ENCODE peak calls at places on chromosomes 1 and 21, in four cellular contexts. G, A, C and T are unnamed samples. For H3K4me1, the result is how much of the 10 kb centered on the place peaks cover.

GRCh38 chr21:37383066-37383465 is 16.5 kb downstream of the DYRK1A start:
- DNase-seq in G (no peak), A (no peak), C (no peak), T (no peak)

GRCh38 chr1:234495231-234495990 is 16.4 kb upstream of the TARBP1 start:
- DNase-seq in G (no peak), A (no peak), C (no peak), T (no peak)

GRCh38 chr21:42027085-42027803 is 17.1 kb upstream of the ZBTB21 start:
- DNase-seq in G (peak), A (no peak), C (no peak), T (no peak)

GRCh38 chr21:44013380-44014088 is 1.4 kb downstream of the TRAPPC10 start:
- DNase-seq in G (no peak), A (no peak), C (no peak), T (no peak)

GRCh38 chr1:222021124-222021523 is 279.2 kb upstream of the DUSP10 start:
- DNase-seq in G (no peak), A (no peak), C (no peak), T (no peak)

GRCh38 chr1:34711469-34711868 is 43.4 kb upstream of the GJB5 start:
- DNase-seq in G (no peak), A (no peak), C (no peak), T (no peak)

GRCh38 chr1:63524166-63524565 is 841 bp downstream of the EFCAB7 start:
- DNase-seq in G (no peak), A (no peak), C (no peak), T (no peak)

GRCh38 chr1:25795955-25796806 is 3.8 kb upstream of the SELENON start:
- DNase-seq in G (no peak), A (no peak), C (peak), T (no peak)

GRCh38 chr1:168636200-168636599 is 59.8 kb downstream of the XCL1 start:
- DNase-seq in G (no peak), A (no peak), C (no peak), T (no peak)

GRCh38 chr1:191831572-191831971 is 326.7 kb upstream of the RGS18 start:
- DNase-seq in G (no peak), A (no peak), C (no peak), T (no peak)

GRCh38 chr1:87495147-87495546 is 166.5 kb downstream of the LMO4 start:
- DNase-seq in G (no peak), A (no peak), C (no peak), T (no peak)

GRCh38 chr1:205124726-205125125 is 2.9 kb upstream of the RBBP5 start:
- DNase-seq in G (no peak), A (no peak), C (no peak), T (no peak)

GRCh38 chr1:184858288-184858687 is 103.6 kb upstream of the EDEM3 start:
- DNase-seq in G (no peak), A (no peak), C (no peak), T (no peak)

GRCh38 chr1:77899647-77900320 is 11.4 kb downstream of the NEXN start:
- DNase-seq in G (no peak), A (no peak), C (no peak), T (no peak)

GRCh38 chr21:46144464-46145070 is 10.8 kb downstream of the FTCD start:
- DNase-seq in G (no peak), A (no peak), C (no peak), T (no peak)

GRCh38 chr1:24070821-24071393 is 41.0 kb downstream of the MYOM3 start:
- DNase-seq in G (peak), A (peak), C (peak), T (no peak)

GRCh38 chr1:17606826-17607440 is 67.4 kb downstream of the ARHGEF10L start:
- DNase-seq in G (no peak), A (peak), C (peak), T (no peak)

GRCh38 chr1:29234471-29234870 is 1.9 kb upstream of the PTPRU start:
- DNase-seq in G (no peak), A (no peak), C (no peak), T (no peak)

GRCh38 chr1:30668026-30668425 is 55.4 kb downstream of the MATN1 start:
- DNase-seq in G (no peak), A (no peak), C (peak), T (no peak)

GRCh38 chr1:240474133-240474614 is 137.8 kb downstream of the GREM2 start:
- DNase-seq in G (no peak), A (no peak), C (no peak), T (no peak)

GRCh38 chr1:150974580-150975478 is at the start of gene CERS2:
- DNase-seq in G (peak), A (peak), C (peak), T (no peak)

GRCh38 chr1:80054129-80054528 is 1047.6 kb upstream of the ADGRL4 start:
- DNase-seq in G (no peak), A (no peak), C (no peak), T (no peak)

GRCh38 chr1:34870395-34870794 is 10.8 kb upstream of the SMIM12 start:
- DNase-seq in G (no peak), A (no peak), C (no peak), T (no peak)

GRCh38 chr1:172851077-172851476 is 192.2 kb downstream of the FASLG start:
- DNase-seq in G (no peak), A (no peak), C (no peak), T (no peak)

GRCh38 chr1:44220001-44220751 is 6.9 kb downstream of the DMAP1 start:
- DNase-seq in G (no peak), A (no peak), C (no peak), T (no peak)

GRCh38 chr1:155976913-155977606 is 1.3 kb downstream of the ARHGEF2 start:
- DNase-seq in G (no peak), A (no peak), C (no peak), T (no peak)

GRCh38 chr1:203612932-203613682 is 13.5 kb upstream of the ATP2B4 start:
- DNase-seq in G (no peak), A (no peak), C (no peak), T (no peak)

GRCh38 chr21:17514124-17514481 is 1.3 kb downstream of the CXADR start:
- DNase-seq in G (no peak), A (no peak), C (peak), T (no peak)

GRCh38 chr21:17519208-17519738 is 6.4 kb downstream of the CXADR start:
- DNase-seq in G (no peak), A (no peak), C (no peak), T (no peak)

GRCh38 chr21:17512245-17513213 is at the start of gene CXADR:
- DNase-seq in G (no peak), A (peak), C (peak), T (no peak)

GRCh38 chr21:17513214-17514123 is 626 bp downstream of the CXADR start:
- DNase-seq in G (no peak), A (no peak), C (peak), T (no peak)
- TF ChIP-seq POLR2AphosphoS5 in G (no peak), A (no peak), C (no peak), T (no peak)

GRCh38 chr1:55038552-55038838 is 853 bp upstream of the PCSK9 start:
- DNase-seq in G (no peak), A (no peak), C (no peak), T (no peak)

GRCh38 chr1:55038974-55039341 is 390 bp upstream of the PCSK9 start:
- DNase-seq in G (no peak), A (no peak), C (no peak), T (no peak)

GRCh38 chr1:55035904-55036303 is 3.4 kb upstream of the PCSK9 start:
- DNase-seq in G (no peak), A (no peak), C (no peak), T (no peak)

GRCh38 chr1:55039342-55040082 is at the start of gene PCSK9:
- DNase-seq in G (no peak), A (no peak), C (no peak), T (no peak)

GRCh38 chr1:55037733-55038551 is 1.4 kb upstream of the PCSK9 start:
- DNase-seq in G (no peak), A (no peak), C (no peak), T (no peak)
- H3K4me1 ChIP-seq in G (under half), A (under half), C (under half), T (under half)

GRCh38 chr21:29549614-29550013 is 250.9 kb downstream of the BACH1 start:
- DNase-seq in G (no peak), A (no peak), C (no peak), T (no peak)
- TF ChIP-seq POLR2AphosphoS5 in G (no peak), A (no peak), C (no peak), T (no peak)

GRCh38 chr1:12496154-12496961 is 121.7 kb downstream of the DHRS3 start:
- DNase-seq in G (no peak), A (no peak), C (no peak), T (no peak)

GRCh38 chr1:12499574-12500245 is 118.3 kb downstream of the DHRS3 start:
- DNase-seq in G (no peak), A (no peak), C (no peak), T (no peak)

GRCh38 chr1:12491691-12492090 is 126.3 kb downstream of the DHRS3 start:
- DNase-seq in G (no peak), A (no peak), C (no peak), T (no peak)

GRCh38 chr1:12490547-12491142 is 127.4 kb downstream of the DHRS3 start:
- DNase-seq in G (no peak), A (no peak), C (no peak), T (no peak)

DNA sequence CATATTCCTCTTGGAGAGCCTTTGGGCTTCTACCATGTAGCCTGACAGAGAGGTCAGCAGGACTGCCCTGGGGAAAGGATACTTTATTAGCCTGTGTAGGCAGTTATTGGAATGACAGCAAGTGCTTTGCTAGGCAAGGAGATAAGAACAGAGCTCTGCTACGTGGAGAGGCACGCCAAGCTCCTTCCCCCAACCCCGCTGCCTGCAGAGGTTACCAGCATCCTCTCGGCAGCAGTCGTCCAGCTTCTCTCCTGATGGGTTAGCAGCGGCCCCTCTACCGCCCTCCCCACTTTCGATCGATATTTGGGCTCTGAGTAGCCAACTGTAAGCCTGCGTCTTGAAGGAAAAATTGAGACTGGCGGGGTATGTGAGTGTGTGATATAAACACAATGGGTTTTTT is 122.3 kb downstream of the DHRS3 start:
- DNase-seq in G (no peak), A (no peak), C (no peak), T (no peak)
- H3K4me1 ChIP-seq in G (under half), A (under half), C (under half), T (under half)

GRCh38 chr1:12180315-12180714 is 13.5 kb downstream of the TNFRSF1B start:
- DNase-seq in G (no peak), A (no peak), C (no peak), T (no peak)
- TF ChIP-seq POLR2AphosphoS5 in G (no peak), A (no peak), C (no peak), T (peak)

GRCh38 chr1:153961421-153961820 is 1.9 kb downstream of the SLC39A1 start:
- DNase-seq in G (no peak), A (no peak), C (no peak), T (no peak)

GRCh38 chr1:153963850-153964331 is 554 bp upstream of the SLC39A1 start:
- DNase-seq in G (peak), A (peak), C (peak), T (no peak)

GRCh38 chr1:153962088-153963029 is 978 bp downstream of the SLC39A1 start:
- DNase-seq in G (no peak), A (no peak), C (peak), T (no peak)

GRCh38 chr1:153960206-153960605 is 1.8 kb upstream of the CRTC2 start:
- DNase-seq in G (no peak), A (no peak), C (no peak), T (no peak)

DNA sequence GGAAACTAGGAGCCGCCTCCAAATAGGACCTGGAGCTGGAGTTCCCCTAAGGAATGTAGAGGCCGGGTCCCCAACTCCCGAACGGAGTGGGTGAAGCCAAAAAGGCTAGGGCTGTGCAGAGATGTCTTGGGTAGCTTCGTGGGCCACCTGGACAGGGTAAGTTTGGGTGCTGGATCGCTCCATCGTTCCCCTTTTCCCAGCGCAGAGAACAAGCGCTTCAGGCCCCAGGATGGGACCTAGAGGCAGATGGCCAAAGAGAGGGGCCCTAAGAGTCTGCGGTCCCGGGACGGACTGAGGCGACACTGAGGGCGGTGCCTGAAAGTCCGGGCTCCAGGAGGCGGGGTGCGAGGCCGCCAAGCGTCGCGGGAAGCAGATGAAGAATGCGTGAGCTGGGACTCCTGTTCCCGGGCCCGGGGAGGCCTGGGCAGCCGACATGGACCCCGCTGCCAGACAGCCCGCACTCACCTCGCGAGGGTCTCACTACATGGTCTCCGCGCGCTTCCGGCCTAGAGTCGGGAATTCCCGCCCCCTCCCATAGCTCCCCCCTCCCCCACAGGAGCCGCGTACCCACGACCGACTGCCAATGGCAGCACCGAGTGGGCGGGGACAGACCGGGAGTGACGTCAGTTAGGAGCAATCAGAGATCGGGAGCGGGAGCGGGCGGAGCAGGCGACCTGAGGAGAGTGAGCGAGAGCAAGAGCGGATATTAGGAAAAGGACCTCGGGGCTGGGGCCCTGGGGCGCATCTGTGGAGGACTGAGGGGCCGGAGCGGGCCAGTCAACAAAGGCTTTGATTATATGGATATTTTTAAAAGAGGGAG is at the start of gene SLC39A1:
- DNase-seq in G (peak), A (peak), C (peak), T (peak)
- H3K4me1 ChIP-seq in G (half or more), A (under half), C (under half), T (half or more)

DNA sequence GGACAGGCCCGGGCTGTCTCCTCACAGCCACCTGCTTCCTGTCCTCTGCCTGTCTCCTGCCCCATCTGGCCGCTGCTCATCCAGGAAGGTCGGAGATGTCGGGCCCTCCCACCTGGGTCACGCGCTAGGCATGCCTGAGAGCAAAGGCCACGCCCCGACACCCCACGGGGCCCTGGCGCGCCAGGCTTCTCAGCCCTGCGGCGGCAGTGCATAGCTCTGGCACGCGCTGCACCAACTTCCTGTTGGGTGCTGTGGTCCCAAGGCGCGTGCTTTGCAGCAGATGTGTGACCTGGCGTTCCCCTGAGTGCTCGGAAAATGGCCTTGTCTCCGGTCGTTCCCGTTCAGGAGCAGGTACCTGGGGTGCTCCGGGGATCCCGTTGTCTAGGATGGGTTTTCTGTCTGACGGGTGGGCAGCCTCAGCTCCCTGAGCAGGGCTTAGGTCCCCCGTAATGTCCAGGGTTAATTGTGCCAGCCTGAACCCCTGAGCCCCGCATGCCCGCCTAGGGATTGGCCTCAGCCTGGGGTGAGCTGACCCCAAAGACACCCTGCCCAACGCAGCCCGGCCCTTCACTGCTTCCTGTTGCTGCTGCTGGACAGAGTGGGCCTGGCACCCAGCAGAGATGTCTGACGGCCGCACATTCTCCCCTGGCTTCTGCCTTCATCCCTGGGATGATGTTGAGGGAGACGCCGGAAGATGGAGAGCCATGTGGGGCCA is 19.4 kb upstream of the KCNAB2 start:
- DNase-seq in G (peak), A (no peak), C (peak), T (no peak)
- TF ChIP-seq POLR2AphosphoS5 in G (peak), A (no peak), C (no peak), T (peak)

DNA sequence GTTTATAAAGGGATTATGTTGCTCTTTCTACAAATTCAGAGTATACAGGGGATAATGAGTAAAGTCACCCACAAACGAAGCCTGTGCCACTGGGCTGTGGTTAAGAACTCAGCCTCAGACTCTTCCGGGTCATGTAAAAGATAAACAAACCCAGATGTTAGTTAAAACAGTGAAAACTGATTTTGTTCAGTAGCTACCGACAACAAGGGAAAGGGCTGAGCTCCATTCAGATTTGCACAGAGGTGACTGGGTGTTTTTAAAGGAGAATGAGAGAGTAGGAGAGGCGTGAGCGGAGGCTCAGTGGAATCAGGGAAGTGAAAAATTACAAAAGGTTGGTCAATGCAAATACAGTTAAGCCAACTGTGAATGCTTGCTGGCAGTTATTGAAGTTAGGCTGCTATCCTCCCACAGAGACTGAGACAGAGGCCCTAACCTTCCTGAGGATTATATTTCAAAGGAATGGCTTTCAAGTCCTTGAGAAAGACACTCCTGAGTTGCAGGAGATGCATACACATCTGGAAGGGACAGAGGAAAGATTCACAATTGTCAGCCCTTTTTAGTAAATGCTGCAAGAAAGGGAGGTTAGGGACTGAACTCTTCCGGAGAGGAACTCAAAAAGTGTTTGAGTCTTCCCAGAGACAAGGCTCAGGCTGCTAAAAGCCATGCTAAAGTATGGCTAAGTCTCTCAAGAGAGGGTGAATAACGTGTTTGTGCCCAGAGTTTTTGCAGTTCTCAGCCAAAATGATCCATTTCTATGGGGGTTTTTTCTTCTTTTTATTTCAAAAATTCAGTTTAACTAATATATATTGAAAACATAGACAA is 29.8 kb upstream of the SAMD13 start:
- DNase-seq in G (no peak), A (no peak), C (no peak), T (no peak)
- H3K4me1 ChIP-seq in G (under half), A (under half), C (under half), T (under half)

DNA sequence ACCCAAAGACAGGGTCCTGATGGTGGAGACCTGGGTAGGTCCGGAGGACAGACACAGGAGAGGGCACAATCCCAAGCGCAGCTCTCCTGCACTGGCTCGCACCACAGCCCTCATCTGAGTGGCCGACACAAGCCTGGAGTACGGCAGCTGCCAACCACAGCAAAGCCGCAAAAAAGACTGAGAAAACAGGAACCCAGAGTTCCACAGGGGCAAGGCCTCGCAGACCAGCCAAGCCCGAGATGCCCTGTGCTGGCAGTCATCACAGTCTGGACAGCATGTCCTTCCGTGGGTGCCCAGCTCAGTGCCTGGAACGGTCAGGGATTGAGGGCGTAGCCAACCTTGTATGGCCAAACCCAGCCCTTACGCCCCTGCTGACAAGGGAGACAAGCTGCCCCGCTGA is 11.4 kb downstream of the ZBTB48 start:
- DNase-seq in G (no peak), A (no peak), C (no peak), T (no peak)
- TF ChIP-seq POLR2AphosphoS5 in G (no peak), A (no peak), C (no peak), T (no peak)